ENCODE peak calls at places on chromosomes 12 and 14, in five cellular contexts. U is fibroblast of lung, A is colonic mucosa, E is HCT116, X is astrocyte. Y is an unnamed sample.
A peak's percentile ranks its signal among the peaks of the same experiment; 100 is the strongest.

GRCh38 chr14:59090572-59090971 is 97.9 kb upstream of the DAAM1 start:
- DNase-seq in U (no peak), A (no peak), E (no peak), X (no peak), Y (no peak)

GRCh38 chr12:131527092-131527491 is 183.8 kb upstream of the SFSWAP start:
- DNase-seq in U (no peak), A (no peak), E (no peak), X (no peak), Y (no peak)

GRCh38 chr12:76698966-76699365 is 64.9 kb upstream of the ZDHHC17 start:
- DNase-seq in U (no peak), A (no peak), E (no peak), X (no peak), Y (no peak)

GRCh38 chr12:54413284-54414190 is 5.5 kb downstream of the ITGA5 start:
- DNase-seq in U (no peak), A (peak; percentile 54), E (no peak), X (peak; percentile 26), Y (no peak)

GRCh38 chr14:95140060-95140858 is 17.1 kb downstream of the DICER1 start:
- DNase-seq in U (no peak), A (no peak), E (no peak), X (peak; percentile 32), Y (peak; percentile 30)

GRCh38 chr12:6336859-6337744 is 4.8 kb downstream of the TNFRSF1A start:
- DNase-seq in U (no peak), A (no peak), E (no peak), X (no peak), Y (no peak)

GRCh38 chr12:29739279-29739991 is 44.3 kb downstream of the TMTC1 start:
- DNase-seq in U (peak; percentile 35), A (no peak), E (no peak), X (peak; percentile 48), Y (peak; percentile 48)

GRCh38 chr12:108668532-108668931 is 34.8 kb upstream of the SELPLG start:
- DNase-seq in U (peak; percentile 46), A (no peak), E (no peak), X (no peak), Y (peak; percentile 87)

GRCh38 chr12:59874781-59875180 is 279.0 kb downstream of the SLC16A7 start:
- DNase-seq in U (no peak), A (no peak), E (no peak), X (no peak), Y (no peak)

GRCh38 chr14:63713058-63713457 is 14.8 kb downstream of the SGPP1 start:
- DNase-seq in U (no peak), A (no peak), E (no peak), X (peak; percentile 36), Y (no peak)

GRCh38 chr12:81758421-81759214 is 532 bp downstream of the PPFIA2 start:
- DNase-seq in U (peak; percentile 38), A (no peak), E (no peak), X (peak; percentile 20), Y (peak; percentile 58)

GRCh38 chr14:70086685-70087379 is 101.9 kb downstream of the SLC8A3 start:
- DNase-seq in U (peak; percentile 62), A (peak; percentile 33), E (peak; percentile 23), X (peak; percentile 12), Y (peak; percentile 62)

GRCh38 chr12:27975222-27976136 is 2.9 kb upstream of the PTHLH start:
- DNase-seq in U (peak; percentile 71), A (no peak), E (no peak), X (peak; percentile 66), Y (peak; percentile 54)

DNA sequence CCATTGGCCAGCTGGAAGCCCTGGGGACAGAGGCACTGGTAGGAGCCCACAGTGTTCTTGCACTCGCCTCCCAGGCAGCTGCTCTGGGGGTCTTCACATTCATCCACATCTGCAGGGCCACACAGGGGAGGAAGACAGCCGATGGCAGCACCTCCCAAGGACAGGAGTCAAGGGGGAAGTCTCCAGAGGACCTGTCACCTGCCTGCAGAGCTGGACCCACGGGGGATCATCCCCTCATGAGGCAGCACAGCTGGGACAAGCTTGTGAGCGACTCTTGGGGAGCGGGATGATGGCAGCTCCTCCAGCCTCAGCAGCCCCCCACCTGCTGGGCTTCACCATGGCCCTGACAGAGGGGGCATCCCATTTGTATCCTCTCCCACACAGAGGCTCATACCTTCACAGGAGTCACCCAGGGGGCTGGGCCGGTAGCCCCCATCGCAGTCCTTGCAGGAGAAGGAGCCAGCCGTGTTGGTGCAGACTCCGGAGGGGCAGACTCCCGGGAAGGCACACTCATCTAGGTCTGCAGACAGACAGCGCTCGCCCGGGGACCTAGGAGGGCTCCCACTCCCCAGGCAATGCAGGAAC is 15.4 kb downstream of the ISCA2 start:
- DNase-seq in U (no peak), A (no peak), E (no peak), X (no peak), Y (no peak)
- H3K9ac ChIP-seq in U (no peak overlapping the region), A (no peak overlapping the region), E (no peak overlapping the region), X (no peak overlapping the region), Y (no peak overlapping the region)

DNA sequence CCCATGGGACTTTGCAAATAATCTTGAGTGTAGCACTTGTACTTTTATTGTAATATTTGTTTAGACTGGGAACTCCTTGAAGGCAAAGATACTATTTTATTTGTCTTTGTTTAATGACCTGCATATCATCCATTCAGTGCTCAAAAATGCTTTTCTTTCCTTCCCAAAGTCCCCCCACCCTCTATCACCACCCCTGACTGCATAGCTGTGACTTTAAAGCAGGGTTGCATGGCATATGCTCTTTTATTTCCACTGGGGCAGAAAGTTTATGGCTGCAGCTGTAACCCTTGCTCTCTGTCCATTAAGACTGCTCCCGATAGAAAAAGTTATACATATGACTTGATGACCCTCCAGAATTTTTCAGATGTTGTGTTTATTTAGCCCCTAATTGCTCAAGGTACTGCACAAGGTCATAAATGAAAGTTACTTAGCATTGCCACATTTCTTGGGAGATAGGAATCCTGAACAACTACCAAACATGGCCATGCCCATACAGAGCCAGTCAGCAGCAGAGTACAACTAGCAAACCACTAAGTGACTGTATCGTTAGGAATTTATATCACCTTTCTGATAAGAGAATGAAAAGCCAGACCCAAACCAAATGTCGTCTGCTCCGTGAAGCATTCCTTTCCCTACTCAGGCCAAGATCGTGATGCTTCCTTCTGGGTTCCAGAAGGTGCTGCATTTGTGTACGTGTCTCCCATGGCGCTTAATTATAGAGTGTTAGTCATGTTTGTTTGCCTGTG is 114.3 kb downstream of the DIP2B start:
- DNase-seq in U (peak; percentile 45), A (peak; percentile 50), E (peak; percentile 66), X (peak; percentile 90), Y (no peak)
- H3K4me1 ChIP-seq in U (peaks cover 10% of the 10 kb centered on the region), A (peaks cover 21% of the 10 kb centered on the region), E (peaks cover 70% of the 10 kb centered on the region), X (peaks cover 50% of the 10 kb centered on the region), Y (peaks cover 29% of the 10 kb centered on the region)

GRCh38 chr12:52831251-52831650 is 2.9 kb downstream of the KRT79 start:
- DNase-seq in U (no peak), A (no peak), E (no peak), X (no peak), Y (no peak)
- H3K27me3 ChIP-seq in U (no peaks in the 10 kb centered on the region), A (no peaks in the 10 kb centered on the region), E (no peaks in the 10 kb centered on the region), X (no peaks in the 10 kb centered on the region), Y (no peaks in the 10 kb centered on the region)

DNA sequence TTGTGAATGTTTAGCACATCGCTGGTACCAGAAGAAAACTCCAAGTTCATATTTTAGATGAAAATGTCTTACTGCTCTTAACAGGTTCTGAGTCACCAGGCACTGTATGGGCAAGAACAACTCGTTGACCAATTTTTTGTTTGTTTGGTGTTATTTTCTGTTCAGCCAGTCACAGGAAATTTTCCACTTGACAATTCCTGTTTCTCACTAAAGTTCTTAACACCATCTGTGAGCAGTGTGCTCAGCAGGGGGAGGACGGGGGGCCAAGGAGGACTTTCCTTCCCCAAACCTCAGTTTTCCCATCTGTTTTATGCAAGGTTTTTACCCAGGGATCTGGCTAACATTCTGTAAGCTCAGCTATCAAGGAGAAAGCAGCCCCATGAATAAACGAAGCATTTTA is 3.0 kb downstream of the NUAK1 start:
- DNase-seq in U (peak; percentile 37), A (no peak), E (no peak), X (no peak), Y (peak; percentile 66)
- H3K9ac ChIP-seq in U (no peak overlapping the region), A (no peak overlapping the region), E (no peak overlapping the region), X (peak overlapping the region; percentile 95), Y (peak overlapping the region; percentile 89)

GRCh38 chr12:46071335-46071734 is 81.0 kb upstream of the SCAF11 start:
- DNase-seq in U (no peak), A (no peak), E (no peak), X (no peak), Y (no peak)

GRCh38 chr12:46071769-46072624 is 81.6 kb upstream of the SCAF11 start:
- DNase-seq in U (peak; percentile 71), A (peak; percentile 83), E (peak; percentile 58), X (peak; percentile 36), Y (peak; percentile 88)

DNA sequence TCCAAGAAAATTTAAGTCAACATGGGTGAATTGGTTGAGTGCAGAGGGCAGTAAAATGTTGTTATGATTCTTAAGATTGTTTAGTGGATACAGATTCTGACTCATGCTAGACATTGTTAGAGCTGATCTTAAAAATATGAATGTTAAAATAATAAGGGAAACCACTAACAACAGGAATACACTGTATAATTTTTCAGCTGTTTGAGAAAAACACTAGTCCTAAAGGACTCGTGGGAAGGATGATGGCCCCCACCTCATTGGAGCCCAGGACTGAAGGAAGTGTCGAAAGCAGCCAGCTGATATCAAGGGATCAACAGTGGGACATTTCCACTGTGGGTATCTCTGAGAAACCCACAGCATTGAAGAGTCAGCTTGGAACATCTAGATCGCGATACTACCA is 82.9 kb upstream of the SCAF11 start:
- DNase-seq in U (no peak), A (no peak), E (no peak), X (no peak), Y (peak; percentile 23)
- H3K4me1 ChIP-seq in U (no peaks in the 10 kb centered on the region), A (no peaks in the 10 kb centered on the region), E (peaks cover 12% of the 10 kb centered on the region), X (no peaks in the 10 kb centered on the region), Y (no peaks in the 10 kb centered on the region)

GRCh38 chr12:117970334-117970733 is 1.5 kb upstream of the KSR2 start:
- DNase-seq in U (no peak), A (no peak), E (no peak), X (no peak), Y (no peak)
- H3K27me3 ChIP-seq in U (peaks cover 19% of the 10 kb centered on the region), A (no peaks in the 10 kb centered on the region), E (no peaks in the 10 kb centered on the region), X (peaks cover 28% of the 10 kb centered on the region), Y (peaks cover 64% of the 10 kb centered on the region)

DNA sequence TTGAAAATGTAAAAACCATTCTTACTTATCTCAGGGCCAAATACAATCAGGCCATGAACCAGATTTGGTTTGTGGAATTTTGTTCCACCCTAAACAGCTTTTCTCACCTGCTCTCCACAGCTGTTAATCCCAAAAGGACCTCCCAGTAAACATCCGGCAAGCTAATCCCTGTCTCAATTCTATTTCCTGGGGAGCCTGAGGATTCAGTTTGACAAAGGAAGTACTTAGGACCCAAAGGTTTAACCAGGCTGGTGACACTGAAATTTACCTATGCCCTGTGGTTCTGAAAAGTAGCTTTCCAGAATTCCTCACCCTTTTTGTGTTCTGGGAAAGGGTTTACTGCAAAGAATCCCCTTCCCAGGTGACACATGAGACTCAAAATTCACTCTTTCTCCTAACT is 15.0 kb downstream of the CAPZA3 start:
- DNase-seq in U (no peak), A (no peak), E (no peak), X (no peak), Y (no peak)
- H3K9ac ChIP-seq in U (no peak overlapping the region), A (no peak overlapping the region), E (no peak overlapping the region), X (peak overlapping the region; percentile 35), Y (peak overlapping the region; percentile 86)

GRCh38 chr12:19021646-19022045 is 107.9 kb upstream of the PLEKHA5 start:
- DNase-seq in U (peak; percentile 38), A (no peak), E (no peak), X (peak; percentile 40), Y (no peak)
- H3K4me1 ChIP-seq in U (peaks cover 4% of the 10 kb centered on the region), A (no peaks in the 10 kb centered on the region), E (peaks cover 13% of the 10 kb centered on the region), X (peaks cover 7% of the 10 kb centered on the region), Y (peaks cover 17% of the 10 kb centered on the region)

GRCh38 chr14:22070119-22070982 is 396.7 kb upstream of the OR4E1 start:
- DNase-seq in U (peak; percentile 0), A (peak; percentile 21), E (no peak), X (no peak), Y (no peak)

GRCh38 chr14:22065372-22065771 is 391.8 kb upstream of the OR4E1 start:
- DNase-seq in U (no peak), A (no peak), E (no peak), X (no peak), Y (no peak)

GRCh38 chr14:22071001-22071400 is 397.4 kb upstream of the OR4E1 start:
- DNase-seq in U (no peak), A (no peak), E (no peak), X (no peak), Y (no peak)
- H3K27me3 ChIP-seq in U (no peaks in the 10 kb centered on the region), A (no peaks in the 10 kb centered on the region), E (peaks cover 50% of the 10 kb centered on the region), X (no peaks in the 10 kb centered on the region), Y (peaks cover 13% of the 10 kb centered on the region)

Y was measured in adipocyte.